ENCODE peak calls at places on chromosome 13, in nine cellular contexts. H is tibial artery, G is tibial nerve, Z is astrocyte of the spinal cord, B is neural crest cell, M is ascending aorta, W is fibroblast of pulmonary artery, C is brain microvascular endothelial cell, J is BJ. E is an unnamed sample.
A peak's percentile ranks its signal among the peaks of the same experiment; 100 is the strongest.

GRCh38 chr13:51644649-51645048 is 60.4 kb downstream of the WDFY2 start:
- DNase-seq in H (no peak), G (no peak), Z (peak; percentile 68), B (no peak), M (no peak), W (peak; percentile 61), C (peak; percentile 48), J (no peak), E (no peak)

GRCh38 chr13:43107780-43108179 is 84.4 kb downstream of the DNAJC15 start:
- DNase-seq in H (no peak), G (no peak), Z (peak; percentile 33), B (no peak), M (no peak), W (no peak), C (no peak), J (no peak), E (no peak)

GRCh38 chr13:47798906-47799305 is 202.2 kb downstream of the SUCLA2 start:
- DNase-seq in H (no peak), G (no peak), Z (peak; percentile 25), B (no peak), M (no peak), W (peak; percentile 51), C (peak; percentile 24), J (no peak), E (no peak)

GRCh38 chr13:50452761-50453160 is 390.7 kb downstream of the DLEU7 start:
- DNase-seq in H (no peak), G (no peak), Z (no peak), B (no peak), M (no peak), W (no peak), C (no peak), J (no peak), E (no peak)

GRCh38 chr13:60162096-60162495 is 1.6 kb downstream of the DIAPH3 start:
- DNase-seq in H (no peak), G (no peak), Z (peak; percentile 29), B (no peak), M (no peak), W (no peak), C (no peak), J (no peak), E (no peak)

GRCh38 chr13:102907016-102907756 is 61.4 kb downstream of the ERCC5 start:
- DNase-seq in H (no peak), G (no peak), Z (no peak), B (no peak), M (no peak), W (no peak), C (no peak), J (no peak), E (no peak)

GRCh38 chr13:39350461-39350881 is 252.5 kb downstream of the LHFPL6 start:
- DNase-seq in H (no peak), G (no peak), Z (no peak), B (no peak), M (no peak), W (no peak), C (no peak), J (no peak), E (no peak)

GRCh38 chr13:45851171-45851889 is at the start of gene SIAH3:
- DNase-seq in H (no peak), G (no peak), Z (no peak), B (no peak), M (no peak), W (peak; percentile 18), C (peak; percentile 51), J (no peak), E (no peak)

GRCh38 chr13:79810671-79811070 is 329.7 kb downstream of the NDFIP2 start:
- DNase-seq in H (no peak), G (no peak), Z (peak; percentile 61), B (no peak), M (no peak), W (peak; percentile 62), C (peak; percentile 29), J (peak; percentile 32), E (no peak)

GRCh38 chr13:63614874-63615612 is 2199.4 kb upstream of the PCDH20 start:
- DNase-seq in H (no peak), G (no peak), Z (no peak), B (no peak), M (no peak), W (peak; percentile 7), C (no peak), J (no peak), E (no peak)

GRCh38 chr13:19267746-19268145 is 86.1 kb upstream of the TUBA3C start:
- DNase-seq in H (no peak), G (no peak), Z (no peak), B (no peak), M (no peak), W (no peak), C (no peak), J (no peak), E (no peak)

GRCh38 chr13:109208522-109208921 is 577.9 kb downstream of the IRS2 start:
- DNase-seq in H (no peak), G (no peak), Z (no peak), B (no peak), M (no peak), W (no peak), C (no peak), J (no peak), E (no peak)

GRCh38 chr13:110648155-110648819 is 32.9 kb downstream of the NAXD start:
- DNase-seq in H (no peak), G (no peak), Z (no peak), B (no peak), M (no peak), W (no peak), C (no peak), J (no peak), E (no peak)

GRCh38 chr13:91741925-91742324 is 343.5 kb downstream of the GPC5 start:
- DNase-seq in H (no peak), G (no peak), Z (no peak), B (no peak), M (no peak), W (no peak), C (no peak), J (no peak), E (no peak)

GRCh38 chr13:88908896-88909535 is 1237.8 kb downstream of the SLITRK5 start:
- DNase-seq in H (no peak), G (no peak), Z (no peak), B (no peak), M (no peak), W (no peak), C (no peak), J (no peak), E (no peak)

GRCh38 chr13:64591981-64592380 is 2638.2 kb downstream of the PCDH9 start:
- DNase-seq in H (no peak), G (no peak), Z (peak; percentile 48), B (no peak), M (no peak), W (peak; percentile 39), C (peak; percentile 28), J (peak; percentile 6), E (no peak)

GRCh38 chr13:33453911-33454310 is 168.4 kb upstream of the STARD13 start:
- DNase-seq in H (no peak), G (no peak), Z (peak; percentile 38), B (no peak), M (no peak), W (no peak), C (peak; percentile 47), J (no peak), E (no peak)

GRCh38 chr13:80654638-80655249 is 313.8 kb upstream of the SPRY2 start:
- DNase-seq in H (no peak), G (no peak), Z (peak; percentile 13), B (no peak), M (no peak), W (no peak), C (no peak), J (no peak), E (no peak)

GRCh38 chr13:69566104-69566716 is 541.4 kb upstream of the ATXN8OS start:
- DNase-seq in H (no peak), G (no peak), Z (no peak), B (no peak), M (no peak), W (no peak), C (no peak), J (no peak), E (no peak)

DNA sequence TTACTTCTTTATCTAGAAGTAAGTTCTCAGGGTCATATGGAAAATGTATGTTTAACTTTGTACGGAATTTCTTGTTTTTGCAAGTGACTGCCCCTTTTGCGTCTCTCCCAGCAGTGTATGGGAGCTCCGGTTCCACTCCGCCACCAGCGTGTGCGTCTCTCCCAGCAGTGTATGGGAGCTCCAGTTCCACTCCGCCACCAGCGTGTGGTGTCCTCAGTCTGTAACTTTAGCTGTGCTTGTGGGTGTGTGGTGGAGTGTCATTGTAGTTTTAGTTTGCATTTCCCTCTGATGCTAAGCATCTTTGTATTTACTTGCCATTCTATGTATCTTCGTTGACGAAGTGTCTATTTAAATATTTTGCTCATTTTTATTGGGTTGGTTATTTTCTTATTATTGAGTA is 2.4 kb downstream of the CUL4A start:
- DNase-seq in H (no peak), G (no peak), Z (no peak), B (peak; percentile 22), M (no peak), W (no peak), C (no peak), J (no peak), E (no peak)
- TF ChIP-seq CTCF in H (no peak), G (no peak), Z (peak; percentile 25), B (peak; percentile 49), M (no peak), W (no peak), C (peak; percentile 39), J (no peak), E (no peak)

GRCh38 chr13:23470706-23471610 is 37.5 kb upstream of the SACS start:
- DNase-seq in H (no peak), G (no peak), Z (no peak), B (no peak), M (no peak), W (no peak), C (no peak), J (no peak), E (no peak)
- TF ChIP-seq CTCF in H (no peak), G (no peak), Z (no peak), B (no peak), M (no peak), W (no peak), C (no peak), J (no peak), E (no peak)

DNA sequence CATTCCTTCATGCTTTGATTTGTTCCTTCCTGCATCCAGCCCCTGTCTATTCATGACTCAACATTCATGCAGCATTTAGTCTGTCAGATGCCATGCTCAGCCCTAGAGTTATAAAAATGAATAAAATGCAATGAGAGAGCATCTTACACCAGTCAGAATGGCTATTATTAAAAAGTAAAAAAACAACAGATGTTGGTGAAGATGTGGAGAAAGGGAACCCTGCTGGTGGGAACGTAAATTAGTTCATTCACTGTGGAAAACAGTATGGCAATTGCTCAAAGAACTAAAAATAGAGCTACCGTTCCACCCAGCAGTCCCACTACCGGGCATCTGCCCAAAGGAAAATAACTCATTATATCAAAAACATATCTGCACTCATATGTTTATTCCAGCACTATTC is 70.0 kb upstream of the GTF3A start:
- DNase-seq in H (no peak), G (no peak), Z (peak; percentile 37), B (no peak), M (no peak), W (peak; percentile 51), C (peak; percentile 32), J (no peak), E (no peak)
- TF ChIP-seq CTCF in H (peak; percentile 30), G (no peak), Z (peak; percentile 16), B (no peak), M (no peak), W (peak; percentile 17), C (peak; percentile 30), J (peak; percentile 28), E (no peak)

DNA sequence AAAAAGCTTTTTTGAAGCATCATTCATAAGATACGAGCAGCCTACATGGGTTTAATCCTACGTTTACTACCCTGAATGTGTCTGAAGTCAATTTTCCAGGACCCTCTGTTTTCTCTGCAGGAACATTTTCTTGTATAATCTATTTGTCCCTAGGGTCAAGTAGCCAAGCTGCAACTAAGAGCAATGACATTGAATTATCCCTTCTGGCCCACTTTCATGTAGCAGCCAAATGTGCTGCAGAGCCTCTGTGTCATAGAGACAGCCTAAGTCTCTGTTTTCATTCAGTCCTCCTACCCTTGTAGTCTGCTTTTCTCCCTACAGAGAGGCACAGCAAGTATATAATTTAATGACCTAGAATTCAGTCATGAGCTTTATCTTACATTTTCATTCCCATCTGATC is 82.1 kb downstream of the ZAR1L start:
- DNase-seq in H (no peak), G (no peak), Z (no peak), B (no peak), M (no peak), W (no peak), C (no peak), J (no peak), E (no peak)
- TF ChIP-seq CTCF in H (no peak), G (no peak), Z (no peak), B (no peak), M (no peak), W (no peak), C (no peak), J (no peak), E (no peak)

E was measured in mesothelial cell of epicardium.